ENCODE peak calls at places on chromosome 11, in eight cellular contexts. P is neuronal stem cell; S is CD4-positive, CD25-positive, alpha-beta regulatory T cell; X is heart left ventricle; C is heart right ventricle; R is OCI-LY7; L is spleen; Q is ovary. F is an unnamed sample.

GRCh38 chr11:61554172-61554988 is 26.5 kb downstream of the SYT7 start:
- DNase-seq in P (no peak), S (no peak), X (no peak), C (no peak), R (no peak), L (no peak), Q (no peak), F (no peak)

GRCh38 chr11:74460481-74461154 is 6.7 kb downstream of the KCNE3 start:
- DNase-seq in P (no peak), S (peak; percentile 59), X (no peak), C (no peak), R (peak; percentile 5), L (no peak), Q (no peak), F (no peak)

GRCh38 chr11:76700177-76701100 is 29.9 kb upstream of the LRRC32 start:
- DNase-seq in P (no peak), S (no peak), X (peak; percentile 56), C (no peak), R (no peak), L (peak; percentile 49), Q (peak; percentile 52), F (peak; percentile 71)

GRCh38 chr11:58924230-58924629 is 15.1 kb upstream of the GLYATL1 start:
- DNase-seq in P (no peak), S (no peak), X (no peak), C (no peak), R (no peak), L (no peak), Q (no peak), F (no peak)

GRCh38 chr11:63993100-63993499 is 6.9 kb downstream of the OTUB1 start:
- DNase-seq in P (no peak), S (no peak), X (no peak), C (no peak), R (no peak), L (no peak), Q (no peak), F (no peak)

GRCh38 chr11:109166441-109166840 is 255.5 kb upstream of the C11orf87 start:
- DNase-seq in P (no peak), S (no peak), X (no peak), C (no peak), R (no peak), L (no peak), Q (no peak), F (no peak)

GRCh38 chr11:35364101-35364780 is 55.1 kb downstream of the SLC1A2 start:
- DNase-seq in P (no peak), S (no peak), X (no peak), C (peak; percentile 36), R (no peak), L (no peak), Q (peak; percentile 30), F (no peak)

GRCh38 chr11:27242591-27242990 is 120.4 kb downstream of the CCDC34 start:
- DNase-seq in P (no peak), S (no peak), X (no peak), C (no peak), R (no peak), L (no peak), Q (no peak), F (peak; percentile 68)

GRCh38 chr11:36711104-36711825 is 113.2 kb upstream of the RAG2 start:
- DNase-seq in P (no peak), S (no peak), X (no peak), C (no peak), R (peak; percentile 2), L (no peak), Q (no peak), F (no peak)

GRCh38 chr11:8221917-8222316 is 41.8 kb downstream of the LMO1 start:
- DNase-seq in P (no peak), S (no peak), X (peak; percentile 17), C (no peak), R (no peak), L (no peak), Q (no peak), F (no peak)

GRCh38 chr11:124068711-124069110 is 27.6 kb upstream of the OR10G7 start:
- DNase-seq in P (no peak), S (no peak), X (no peak), C (no peak), R (no peak), L (no peak), Q (no peak), F (no peak)

GRCh38 chr11:17596310-17596669 is 49.2 kb downstream of the OTOG start:
- DNase-seq in P (no peak), S (no peak), X (no peak), C (no peak), R (no peak), L (peak; percentile 45), Q (no peak), F (no peak)

GRCh38 chr11:19237813-19238212 is 2.9 kb downstream of the E2F8 start:
- DNase-seq in P (no peak), S (no peak), X (no peak), C (no peak), R (no peak), L (no peak), Q (no peak), F (peak; percentile 88)

GRCh38 chr11:66844496-66845142 is 1.4 kb downstream of the RCE1 start:
- DNase-seq in P (no peak), S (no peak), X (no peak), C (no peak), R (no peak), L (peak; percentile 78), Q (peak; percentile 43), F (no peak)

GRCh38 chr11:125588505-125588904 is 4.1 kb upstream of the STT3A start:
- DNase-seq in P (no peak), S (no peak), X (no peak), C (no peak), R (no peak), L (no peak), Q (no peak), F (no peak)

GRCh38 chr11:130612291-130612802 is 163.9 kb downstream of the ADAMTS15 start:
- DNase-seq in P (no peak), S (no peak), X (no peak), C (no peak), R (no peak), L (no peak), Q (no peak), F (no peak)

GRCh38 chr11:31816467-31817053 is 5.4 kb upstream of the PAX6 start:
- DNase-seq in P (peak; percentile 21), S (no peak), X (no peak), C (no peak), R (no peak), L (no peak), Q (no peak), F (no peak)

GRCh38 chr11:102806296-102806695 is 8.3 kb upstream of the MMP1 start:
- DNase-seq in P (no peak), S (no peak), X (no peak), C (no peak), R (no peak), L (no peak), Q (no peak), F (no peak)

GRCh38 chr11:14908214-14908880 is 16.3 kb upstream of the CYP2R1 start:
- DNase-seq in P (no peak), S (peak; percentile 74), X (no peak), C (no peak), R (peak; percentile 56), L (no peak), Q (no peak), F (peak; percentile 70)

GRCh38 chr11:46615756-46616155 is 1.3 kb downstream of the HARBI1 start:
- DNase-seq in P (no peak), S (no peak), X (no peak), C (no peak), R (no peak), L (no peak), Q (no peak), F (no peak)

GRCh38 chr11:46286789-46287188 is 9.3 kb downstream of the CREB3L1 start:
- DNase-seq in P (no peak), S (no peak), X (no peak), C (no peak), R (no peak), L (no peak), Q (no peak), F (no peak)

GRCh38 chr11:9092846-9093778 is 1.7 kb upstream of the SCUBE2 start:
- DNase-seq in P (no peak), S (no peak), X (no peak), C (no peak), R (peak; percentile 18), L (no peak), Q (no peak), F (no peak)

GRCh38 chr11:120719348-120719747 is 207.8 kb downstream of the GRIK4 start:
- DNase-seq in P (no peak), S (no peak), X (no peak), C (no peak), R (no peak), L (no peak), Q (no peak), F (no peak)

GRCh38 chr11:72411623-72412532 is 22.5 kb downstream of the CLPB start:
- DNase-seq in P (no peak), S (peak; percentile 30), X (no peak), C (no peak), R (peak; percentile 66), L (peak; percentile 78), Q (no peak), F (no peak)

GRCh38 chr11:9762531-9762930 is 98.7 kb downstream of the SWAP70 start:
- DNase-seq in P (no peak), S (no peak), X (no peak), C (no peak), R (no peak), L (no peak), Q (no peak), F (no peak)

GRCh38 chr11:69307421-69307820 is 13.5 kb downstream of the MYEOV start:
- DNase-seq in P (no peak), S (no peak), X (no peak), C (no peak), R (no peak), L (no peak), Q (peak; percentile 8), F (no peak)
- H3K27ac ChIP-seq in P (no peak overlapping the region), S (no peak overlapping the region), X (no peak overlapping the region), C (no peak overlapping the region), R (no peak overlapping the region), L (no peak overlapping the region), Q (no peak overlapping the region), F (no peak overlapping the region)

GRCh38 chr11:1841511-1842148 is 2.8 kb downstream of the TNNI2 start:
- DNase-seq in P (no peak), S (no peak), X (peak; percentile 54), C (peak; percentile 10), R (no peak), L (peak; percentile 78), Q (peak; percentile 28), F (no peak)
- H3K4me1 ChIP-seq in P (no peaks in the 10 kb centered on the region), S (peaks cover 60% of the 10 kb centered on the region), X (peaks cover 20% of the 10 kb centered on the region), C (peaks cover 17% of the 10 kb centered on the region), R (peaks cover 49% of the 10 kb centered on the region), L (peaks cover 51% of the 10 kb centered on the region), Q (peaks cover 10% of the 10 kb centered on the region), F (peaks cover 38% of the 10 kb centered on the region)

GRCh38 chr11:83284501-83285051 is 1.6 kb downstream of the CCDC90B start:
- DNase-seq in P (no peak), S (no peak), X (no peak), C (no peak), R (no peak), L (no peak), Q (no peak), F (peak; percentile 76)
- H3K4me3 ChIP-seq in P (peak overlapping the region; percentile 43), S (peak overlapping the region; percentile 93), X (peak overlapping the region; percentile 89), C (peak overlapping the region; percentile 56), R (peak overlapping the region; percentile 76), L (peak overlapping the region; percentile 64), Q (peak overlapping the region; percentile 91), F (peak overlapping the region; percentile 87)

DNA sequence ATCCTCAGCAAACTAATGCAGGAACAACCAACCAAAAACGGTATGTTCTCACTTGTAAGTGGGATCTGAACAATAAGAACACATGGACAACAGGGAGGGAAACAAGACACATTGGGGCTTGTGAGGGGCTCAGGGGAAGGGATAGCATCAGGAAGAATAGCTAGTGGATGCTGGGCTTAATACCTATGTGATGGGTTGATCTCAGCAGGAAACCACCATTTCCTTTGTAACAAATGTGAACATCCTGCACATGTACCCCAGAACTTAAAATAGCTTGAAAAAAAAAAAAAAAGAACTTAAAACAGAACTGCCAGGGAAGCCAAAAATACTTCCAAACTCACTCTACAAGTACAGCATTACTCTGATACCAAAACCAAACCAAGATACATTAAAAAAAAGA is 33.8 kb downstream of the CASP4 start:
- DNase-seq in P (no peak), S (peak; percentile 53), X (no peak), C (no peak), R (no peak), L (no peak), Q (no peak), F (no peak)
- H3K27ac ChIP-seq in P (no peak overlapping the region), S (no peak overlapping the region), X (no peak overlapping the region), C (no peak overlapping the region), R (no peak overlapping the region), L (peak overlapping the region; percentile 79), Q (no peak overlapping the region), F (no peak overlapping the region)